ENCODE peak calls at places on chromosomes 1 and 21, in five cellular contexts. One of them, this sample, is unnamed. For H3K4me1, the result is how much of the 10 kb centered on the place peaks cover.

GRCh38 chr1:67642694-67643093 is 42.3 kb upstream of the GADD45A start:
- DNase-seq in ascending aorta: no peak
- DNase-seq in BE2C: no peak
- DNase-seq in body of pancreas: no peak
- DNase-seq in testis: no peak
- DNase-seq in this sample: peak

GRCh38 chr1:107247679-107248078 is 106.8 kb downstream of the NTNG1 start:
- DNase-seq in ascending aorta: no peak
- DNase-seq in BE2C: no peak
- DNase-seq in body of pancreas: no peak
- DNase-seq in testis: no peak
- DNase-seq in this sample: no peak

GRCh38 chr1:22452401-22452963 is 831 bp downstream of the ZBTB40 start:
- DNase-seq in ascending aorta: no peak
- DNase-seq in BE2C: no peak
- DNase-seq in body of pancreas: peak
- DNase-seq in testis: peak
- DNase-seq in this sample: peak

GRCh38 chr1:228281631-228282328 is 73.9 kb downstream of the OBSCN start:
- DNase-seq in ascending aorta: no peak
- DNase-seq in BE2C: no peak
- DNase-seq in body of pancreas: no peak
- DNase-seq in testis: no peak
- DNase-seq in this sample: no peak

GRCh38 chr1:167910530-167910929 is 3.4 kb downstream of the ADCY10 start:
- DNase-seq in ascending aorta: no peak
- DNase-seq in BE2C: no peak
- DNase-seq in body of pancreas: no peak
- DNase-seq in testis: no peak
- DNase-seq in this sample: no peak

GRCh38 chr1:87833158-87833557 is 504.5 kb downstream of the LMO4 start:
- DNase-seq in ascending aorta: no peak
- DNase-seq in BE2C: no peak
- DNase-seq in body of pancreas: no peak
- DNase-seq in testis: no peak
- DNase-seq in this sample: peak

GRCh38 chr1:172266528-172267174 is 153.8 kb upstream of the C1orf105 start:
- DNase-seq in ascending aorta: no peak
- DNase-seq in BE2C: no peak
- DNase-seq in body of pancreas: no peak
- DNase-seq in testis: no peak
- DNase-seq in this sample: no peak

GRCh38 chr1:57249511-57249910 is 174.3 kb downstream of the DAB1 start:
- DNase-seq in ascending aorta: no peak
- DNase-seq in BE2C: no peak
- DNase-seq in body of pancreas: no peak
- DNase-seq in testis: no peak
- DNase-seq in this sample: no peak

GRCh38 chr1:162632234-162632666 is at the start of gene DDR2:
- DNase-seq in ascending aorta: no peak
- DNase-seq in BE2C: peak
- DNase-seq in body of pancreas: peak
- DNase-seq in testis: peak
- DNase-seq in this sample: peak

GRCh38 chr1:13945856-13946255 is 245.9 kb downstream of the PRDM2 start:
- DNase-seq in ascending aorta: no peak
- DNase-seq in BE2C: no peak
- DNase-seq in body of pancreas: no peak
- DNase-seq in testis: no peak
- DNase-seq in this sample: no peak

GRCh38 chr1:23611601-23612327 is 52.5 kb upstream of the ID3 start:
- DNase-seq in ascending aorta: no peak
- DNase-seq in BE2C: no peak
- DNase-seq in body of pancreas: no peak
- DNase-seq in testis: no peak
- DNase-seq in this sample: no peak

GRCh38 chr1:55702064-55702463 is 486.9 kb upstream of the USP24 start:
- DNase-seq in ascending aorta: no peak
- DNase-seq in BE2C: no peak
- DNase-seq in body of pancreas: peak
- DNase-seq in testis: no peak
- DNase-seq in this sample: peak

GRCh38 chr21:41526478-41527087 is 18.6 kb upstream of the TMPRSS2 start:
- DNase-seq in ascending aorta: no peak
- DNase-seq in BE2C: no peak
- DNase-seq in body of pancreas: peak
- DNase-seq in testis: no peak
- DNase-seq in this sample: no peak

GRCh38 chr1:226697608-226698544 is 41.2 kb downstream of the ITPKB start:
- DNase-seq in ascending aorta: no peak
- DNase-seq in BE2C: no peak
- DNase-seq in body of pancreas: no peak
- DNase-seq in testis: no peak
- DNase-seq in this sample: no peak

GRCh38 chr1:226697151-226697575 is 41.9 kb downstream of the ITPKB start:
- DNase-seq in ascending aorta: no peak
- DNase-seq in BE2C: no peak
- DNase-seq in body of pancreas: no peak
- DNase-seq in testis: no peak
- DNase-seq in this sample: peak

GRCh38 chr1:226696552-226696951 is 42.5 kb downstream of the ITPKB start:
- DNase-seq in ascending aorta: no peak
- DNase-seq in BE2C: no peak
- DNase-seq in body of pancreas: no peak
- DNase-seq in testis: no peak
- DNase-seq in this sample: no peak

GRCh38 chr1:226692868-226693267 is 46.2 kb downstream of the ITPKB start:
- DNase-seq in ascending aorta: no peak
- DNase-seq in BE2C: no peak
- DNase-seq in body of pancreas: no peak
- DNase-seq in testis: no peak
- DNase-seq in this sample: no peak

DNA sequence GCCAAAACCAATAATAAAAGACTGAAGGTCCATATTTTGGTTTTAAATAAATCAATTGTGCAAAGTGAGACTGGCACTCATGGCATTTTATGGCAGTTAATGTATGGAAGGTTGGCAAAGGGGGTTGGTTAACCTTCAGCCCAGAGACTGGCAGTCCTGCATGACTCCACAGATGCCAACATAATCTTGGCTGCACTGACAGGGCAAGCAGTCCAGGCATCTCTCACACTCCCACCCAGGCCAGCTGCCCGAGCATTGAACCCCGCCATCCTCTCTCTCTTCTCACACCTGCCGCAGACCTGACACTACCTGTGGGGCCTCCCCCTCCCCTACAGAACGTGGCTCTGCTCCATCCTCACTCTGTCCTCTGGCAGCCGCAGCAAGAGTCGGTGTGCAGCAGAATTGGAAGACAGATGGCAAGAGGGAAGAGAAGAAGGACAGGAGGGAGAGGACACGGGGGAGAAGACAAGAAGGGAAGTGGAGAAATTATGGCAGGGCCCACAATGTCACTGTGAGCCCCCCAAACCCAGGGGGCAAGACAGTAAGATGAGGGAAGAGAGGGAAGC is 43.7 kb downstream of the ITPKB start:
- DNase-seq in ascending aorta: no peak
- DNase-seq in BE2C: no peak
- DNase-seq in body of pancreas: no peak
- DNase-seq in testis: no peak
- DNase-seq in this sample: no peak
- H3K4me1 ChIP-seq in ascending aorta: under half
- H3K4me1 ChIP-seq in BE2C: under half
- H3K4me1 ChIP-seq in body of pancreas: under half
- H3K4me1 ChIP-seq in testis: under half
- H3K4me1 ChIP-seq in this sample: under half

GRCh38 chr1:177950506-177950905 is 19.4 kb downstream of the SEC16B start:
- DNase-seq in ascending aorta: no peak
- DNase-seq in BE2C: no peak
- DNase-seq in body of pancreas: no peak
- DNase-seq in testis: no peak
- DNase-seq in this sample: peak

GRCh38 chr1:177952249-177952648 is 17.6 kb downstream of the SEC16B start:
- DNase-seq in ascending aorta: no peak
- DNase-seq in BE2C: no peak
- DNase-seq in body of pancreas: no peak
- DNase-seq in testis: no peak
- DNase-seq in this sample: no peak

GRCh38 chr1:177958092-177958491 is 11.8 kb downstream of the SEC16B start:
- DNase-seq in ascending aorta: no peak
- DNase-seq in BE2C: no peak
- DNase-seq in body of pancreas: no peak
- DNase-seq in testis: no peak
- DNase-seq in this sample: no peak

GRCh38 chr1:177954076-177954475 is 15.8 kb downstream of the SEC16B start:
- DNase-seq in ascending aorta: no peak
- DNase-seq in BE2C: no peak
- DNase-seq in body of pancreas: no peak
- DNase-seq in testis: no peak
- DNase-seq in this sample: no peak

DNA sequence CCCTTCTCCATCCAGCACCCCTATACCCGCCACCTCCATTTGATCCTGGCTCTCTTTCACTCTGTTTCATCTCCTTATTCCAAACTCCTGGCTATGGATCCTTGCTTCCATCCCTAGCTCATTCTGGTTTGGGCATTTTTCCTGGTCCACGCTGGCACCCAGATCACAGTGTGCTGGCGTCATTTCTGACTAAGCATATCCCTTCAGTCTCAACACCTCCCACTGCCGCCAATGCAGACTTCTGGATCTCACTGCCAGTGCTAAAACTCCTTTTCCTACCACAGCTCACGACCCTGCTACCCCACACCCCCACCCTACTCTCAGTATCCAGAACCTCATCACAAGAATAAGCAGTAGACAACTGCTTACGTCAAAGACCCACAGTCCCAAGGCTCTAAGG is 16.3 kb downstream of the SEC16B start:
- DNase-seq in ascending aorta: no peak
- DNase-seq in BE2C: no peak
- DNase-seq in body of pancreas: no peak
- DNase-seq in testis: no peak
- DNase-seq in this sample: no peak
- TF ChIP-seq CTCF in ascending aorta: no peak
- TF ChIP-seq CTCF in BE2C: no peak
- TF ChIP-seq CTCF in body of pancreas: no peak
- TF ChIP-seq CTCF in testis: no peak
- TF ChIP-seq CTCF in this sample: no peak

GRCh38 chr1:218492840-218493239 is 147.7 kb downstream of the TGFB2 start:
- DNase-seq in ascending aorta: no peak
- DNase-seq in BE2C: no peak
- DNase-seq in body of pancreas: no peak
- DNase-seq in testis: no peak
- DNase-seq in this sample: no peak
- H3K4me1 ChIP-seq in ascending aorta: under half
- H3K4me1 ChIP-seq in BE2C: under half
- H3K4me1 ChIP-seq in body of pancreas: under half
- H3K4me1 ChIP-seq in testis: under half
- H3K4me1 ChIP-seq in this sample: under half

GRCh38 chr1:150829751-150830150 is 21.7 kb upstream of the CTSK start:
- DNase-seq in ascending aorta: no peak
- DNase-seq in BE2C: no peak
- DNase-seq in body of pancreas: no peak
- DNase-seq in testis: no peak
- DNase-seq in this sample: no peak
- TF ChIP-seq CTCF in ascending aorta: peak
- TF ChIP-seq CTCF in BE2C: peak
- TF ChIP-seq CTCF in body of pancreas: no peak
- TF ChIP-seq CTCF in testis: peak
- TF ChIP-seq CTCF in this sample: peak

GRCh38 chr1:230068952-230069684 is 2.1 kb downstream of the GALNT2 start:
- DNase-seq in ascending aorta: no peak
- DNase-seq in BE2C: no peak
- DNase-seq in body of pancreas: peak
- DNase-seq in testis: no peak
- DNase-seq in this sample: no peak
- H3K4me1 ChIP-seq in ascending aorta: half or more
- H3K4me1 ChIP-seq in BE2C: under half
- H3K4me1 ChIP-seq in body of pancreas: half or more
- H3K4me1 ChIP-seq in testis: under half
- H3K4me1 ChIP-seq in this sample: under half

DNA sequence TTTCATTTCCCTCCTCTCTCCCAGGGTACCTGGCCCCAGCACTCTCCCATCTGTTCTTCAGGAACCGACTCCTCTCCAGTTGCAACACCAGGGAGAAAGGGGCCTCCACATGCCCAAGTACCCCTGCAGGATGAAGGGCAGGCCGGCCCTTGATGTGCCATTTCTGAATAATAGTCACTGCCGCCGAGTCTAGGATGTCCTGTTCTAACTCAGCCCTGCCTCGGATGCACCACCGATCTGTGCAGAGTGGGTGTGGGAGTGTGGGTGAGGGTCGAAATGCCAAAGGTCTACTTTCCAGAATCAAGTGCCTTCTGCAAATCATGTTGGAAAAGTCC is 25.4 kb upstream of the SPSB1 start:
- DNase-seq in ascending aorta: no peak
- DNase-seq in BE2C: no peak
- DNase-seq in body of pancreas: no peak
- DNase-seq in testis: no peak
- DNase-seq in this sample: no peak
- TF ChIP-seq CTCF in ascending aorta: no peak
- TF ChIP-seq CTCF in BE2C: no peak
- TF ChIP-seq CTCF in body of pancreas: no peak
- TF ChIP-seq CTCF in testis: no peak
- TF ChIP-seq CTCF in this sample: no peak

DNA sequence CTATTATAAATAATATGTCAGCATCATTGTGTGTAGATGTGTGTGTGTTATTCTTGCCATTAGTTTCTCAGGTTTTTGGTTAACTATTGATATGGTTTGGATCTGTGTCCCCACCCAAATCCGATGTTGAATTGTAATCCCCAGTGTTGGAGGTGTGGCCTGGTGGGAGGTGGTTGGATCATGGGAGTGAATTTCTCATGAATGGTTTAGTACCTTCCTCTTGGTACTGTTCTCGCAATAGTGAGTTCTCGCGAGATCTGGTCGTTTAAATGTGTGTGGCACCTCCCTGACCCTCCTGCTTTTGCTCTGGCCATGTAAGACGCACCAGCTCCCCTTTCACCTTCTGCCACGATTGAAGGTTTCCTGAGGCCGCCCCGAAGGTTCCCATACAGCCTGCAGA is 9.6 kb upstream of the POFUT2 start:
- DNase-seq in ascending aorta: no peak
- DNase-seq in BE2C: no peak
- DNase-seq in body of pancreas: no peak
- DNase-seq in testis: peak
- DNase-seq in this sample: no peak
- H3K4me1 ChIP-seq in ascending aorta: under half
- H3K4me1 ChIP-seq in BE2C: under half
- H3K4me1 ChIP-seq in body of pancreas: under half
- H3K4me1 ChIP-seq in testis: under half
- H3K4me1 ChIP-seq in this sample: under half

This sample was measured in cardiac muscle cell.